ENCODE peak calls at places on chromosomes 4 and X, in four cellular contexts. K, M, D and T are unnamed samples.

GRCh38 chr4:81786063-81786763 is 314.5 kb upstream of the RASGEF1B start:
- DNase-seq in D (no peak), K (no peak), M (no peak), T (peak; percentile 77)

GRCh38 chr4:71486550-71487323 is 147.9 kb downstream of the SLC4A4 start:
- DNase-seq in M (no peak), D (no peak), K (no peak), T (no peak)

GRCh38 chr4:72314869-72315268 is 254.2 kb downstream of the ADAMTS3 start:
- DNase-seq in K (peak; percentile 63), D (no peak), M (peak; percentile 26), T (peak; percentile 93)

GRCh38 chrX:2502668-2503519 is 2.1 kb upstream of the DHRSX start:
- DNase-seq in M (no peak), D (no peak), K (peak; percentile 28), T (no peak)

GRCh38 chr4:94603170-94603747 is 151.5 kb downstream of the PDLIM5 start:
- DNase-seq in K (peak; percentile 39), D (no peak), M (peak; percentile 44), T (peak; percentile 95)

GRCh38 chrX:65697915-65698796 is 30.7 kb downstream of the MSN start:
- DNase-seq in D (peak; percentile 34), K (no peak), M (no peak), T (no peak)

GRCh38 chrX:51837926-51838325 is 55.5 kb upstream of the MAGED1 start:
- DNase-seq in D (no peak), K (no peak), M (no peak), T (no peak)

GRCh38 chr4:41701961-41702360 is 46.6 kb downstream of the PHOX2B start:
- DNase-seq in K (peak; percentile 85), D (no peak), M (no peak), T (no peak)

GRCh38 chrX:109709129-109709631 is 23.9 kb downstream of the ACSL4 start:
- DNase-seq in K (peak; percentile 81), M (no peak), D (peak; percentile 31), T (no peak)

GRCh38 chr4:15717126-15717525 is 14.3 kb downstream of the BST1 start:
- DNase-seq in D (no peak), M (no peak), K (no peak), T (peak; percentile 54)

GRCh38 chr4:78121338-78121904 is 64.3 kb downstream of the FRAS1 start:
- DNase-seq in M (no peak), D (no peak), K (peak; percentile 12), T (no peak)

GRCh38 chr4:8759987-8760386 is 111.7 kb downstream of the HMX1 start:
- DNase-seq in D (no peak), K (no peak), M (no peak), T (no peak)

GRCh38 chr4:77269505-77269904 is 112.5 kb downstream of the CCNG2 start:
- DNase-seq in K (peak; percentile 50), D (no peak), M (no peak), T (no peak)

GRCh38 chr4:95534032-95534431 is 14.7 kb downstream of the UNC5C start:
- DNase-seq in D (no peak), K (no peak), M (no peak), T (no peak)

GRCh38 chr4:1490906-1491629 is 84.8 kb upstream of the NKX1-1 start:
- DNase-seq in M (no peak), D (no peak), K (no peak), T (no peak)

GRCh38 chr4:118034061-118034785 is at the start of gene NDST3:
- DNase-seq in D (peak; percentile 23), M (peak; percentile 55), K (peak; percentile 53), T (peak; percentile 87)

GRCh38 chrX:19332983-19333382 is 10.7 kb upstream of the PDHA1 start:
- DNase-seq in K (no peak), D (no peak), M (no peak), T (no peak)

GRCh38 chr4:138875886-138876608 is 139.5 kb upstream of the NOCT start:
- DNase-seq in K (peak; percentile 80), M (peak; percentile 66), D (no peak), T (no peak)

GRCh38 chr4:5683566-5683965 is 24.8 kb downstream of the EVC2 start:
- DNase-seq in K (no peak), D (no peak), M (no peak), T (no peak)

GRCh38 chrX:40912166-40912565 is 173.1 kb upstream of the USP9X start:
- DNase-seq in M (no peak), D (no peak), K (no peak), T (no peak)

GRCh38 chr4:53861856-53862610 is 202.4 kb downstream of the CHIC2 start:
- DNase-seq in K (peak; percentile 56), M (peak; percentile 83), D (no peak), T (no peak)

GRCh38 chrX:49000640-49001039 is 1.4 kb downstream of the GRIPAP1 start:
- DNase-seq in M (no peak), D (no peak), K (no peak), T (no peak)

GRCh38 chr4:113457886-113458285 is 303.7 kb downstream of the CAMK2D start:
- DNase-seq in D (no peak), M (no peak), K (no peak), T (no peak)

GRCh38 chrX:144715356-144715755 is 531.9 kb upstream of the SPANXN1 start:
- DNase-seq in M (no peak), K (no peak), D (no peak), T (no peak)

GRCh38 chr4:73213917-73214663 is 44.5 kb downstream of the ANKRD17 start:
- DNase-seq in D (no peak), K (peak; percentile 39), M (no peak), T (peak; percentile 60)

GRCh38 chrX:153727108-153727931 is 2.7 kb downstream of the ABCD1 start:
- DNase-seq in D (no peak), M (no peak), K (no peak), T (no peak)

GRCh38 chr4:48898733-48899431 is 7.7 kb downstream of the OCIAD2 start:
- DNase-seq in K (peak; percentile 34), D (no peak), M (no peak), T (peak; percentile 38)

GRCh38 chr4:130056286-130056685 is 960.3 kb downstream of the C4orf33 start:
- DNase-seq in K (no peak), D (no peak), M (no peak), T (no peak)

GRCh38 chrX:29746326-29746725 is 469.0 kb upstream of the MAGEB2 start:
- DNase-seq in K (no peak), D (no peak), M (peak; percentile 18), T (peak; percentile 57)

GRCh38 chrX:115177941-115178340 is 11.3 kb upstream of the RBMXL3 start:
- DNase-seq in K (peak; percentile 8), M (peak; percentile 6), D (no peak), T (peak; percentile 2)